ENCODE peak calls at places on chromosome 12, in ten cellular contexts. Z, V, S, X, M, L, G, C, P and I are unnamed samples.
A peak's percentile ranks its signal among the peaks of the same experiment; 100 is the strongest.

GRCh38 chr12:123829561-123829960 is 67.5 kb downstream of the DNAH10 start:
- DNase-seq in Z (no peak), V (no peak), S (no peak), X (no peak), M (no peak), L (no peak), G (no peak), C (no peak), P (no peak), I (no peak)

GRCh38 chr12:52217223-52217622 is 15.8 kb upstream of the KRT7 start:
- DNase-seq in Z (no peak), V (no peak), S (peak; percentile 57), X (no peak), M (no peak), L (peak; percentile 68), G (no peak), C (no peak), P (no peak), I (no peak)

GRCh38 chr12:111643428-111643826 is 42.3 kb downstream of the BRAP start:
- DNase-seq in Z (no peak), V (no peak), S (peak; percentile 26), X (no peak), M (no peak), L (no peak), G (peak; percentile 92), C (no peak), P (no peak), I (no peak)

GRCh38 chr12:15206831-15207394 is 14.3 kb downstream of the RERG start:
- DNase-seq in Z (no peak), V (no peak), S (no peak), X (no peak), M (no peak), L (no peak), G (no peak), C (no peak), P (no peak), I (no peak)

GRCh38 chr12:121144416-121144914 is 11.8 kb downstream of the P2RX7 start:
- DNase-seq in Z (no peak), V (no peak), S (no peak), X (peak; percentile 96), M (no peak), L (no peak), G (peak; percentile 13), C (no peak), P (no peak), I (no peak)

GRCh38 chr12:105922670-105923102 is 216.1 kb downstream of the NUAK1 start:
- DNase-seq in Z (peak; percentile 30), V (no peak), S (peak; percentile 42), X (no peak), M (no peak), L (no peak), G (peak; percentile 96), C (no peak), P (peak; percentile 8), I (no peak)

GRCh38 chr12:69056743-69057515 is 124.0 kb upstream of the CPM start:
- DNase-seq in Z (no peak), V (no peak), S (no peak), X (peak; percentile 8), M (no peak), L (no peak), G (peak; percentile 74), C (no peak), P (no peak), I (no peak)

GRCh38 chr12:1197264-1198018 is 206.4 kb downstream of the ERC1 start:
- DNase-seq in Z (no peak), V (no peak), S (no peak), X (no peak), M (no peak), L (no peak), G (peak; percentile 59), C (no peak), P (no peak), I (no peak)

GRCh38 chr12:121218588-121219352 is 8.8 kb downstream of the P2RX4 start:
- DNase-seq in Z (no peak), V (peak; percentile 17), S (no peak), X (no peak), M (no peak), L (no peak), G (no peak), C (no peak), P (no peak), I (no peak)

GRCh38 chr12:75684678-75685620 is 173.5 kb upstream of the KRR1 start:
- DNase-seq in Z (no peak), V (no peak), S (no peak), X (no peak), M (no peak), L (no peak), G (peak; percentile 89), C (no peak), P (no peak), I (no peak)

GRCh38 chr12:32248594-32249140 is 142.0 kb downstream of the BICD1 start:
- DNase-seq in Z (no peak), V (no peak), S (no peak), X (no peak), M (no peak), L (no peak), G (peak; percentile 49), C (no peak), P (no peak), I (no peak)

GRCh38 chr12:2251485-2252179 is 198.8 kb downstream of the CACNA1C start:
- DNase-seq in Z (no peak), V (no peak), S (no peak), X (no peak), M (no peak), L (no peak), G (peak; percentile 68), C (no peak), P (no peak), I (no peak)

GRCh38 chr12:65881965-65882413 is 57.7 kb downstream of the HMGA2 start:
- DNase-seq in Z (no peak), V (no peak), S (peak; percentile 91), X (peak; percentile 50), M (no peak), L (peak; percentile 95), G (no peak), C (no peak), P (peak; percentile 39), I (no peak)

GRCh38 chr12:92363295-92364146 is 217.9 kb upstream of the BTG1 start:
- DNase-seq in Z (no peak), V (peak; percentile 65), S (no peak), X (peak; percentile 88), M (no peak), L (peak; percentile 77), G (peak; percentile 58), C (no peak), P (peak; percentile 64), I (peak; percentile 40)

GRCh38 chr12:115149685-115150378 is 465.9 kb upstream of the TBX3 start:
- DNase-seq in Z (no peak), V (no peak), S (no peak), X (no peak), M (no peak), L (no peak), G (peak; percentile 97), C (no peak), P (no peak), I (no peak)